ENCODE peak calls at places on chromosomes 5 and 9, in six cellular contexts. N, D, F, B, V and I are unnamed samples.

GRCh38 chr5:37272564-37272963 is 23.4 kb upstream of the CPLANE1 start:
- DNase-seq in B (no peak), N (no peak), D (no peak), V (peak), F (no peak), I (no peak)

GRCh38 chr5:173753307-173754168 is 134.6 kb upstream of the CPEB4 start:
- DNase-seq in N (peak), F (peak), V (peak), D (peak), B (no peak), I (peak)

GRCh38 chr9:104750185-104750762 is 2.8 kb downstream of the NIPSNAP3A start:
- DNase-seq in N (no peak), F (no peak), D (no peak), V (no peak), B (no peak), I (no peak)

GRCh38 chr5:13985736-13986418 is 41.4 kb upstream of the DNAH5 start:
- DNase-seq in V (peak), F (no peak), D (no peak), B (peak), N (no peak), I (no peak)

GRCh38 chr9:83154821-83155220 is 91.9 kb upstream of the RASEF start:
- DNase-seq in V (no peak), F (no peak), D (no peak), B (no peak), N (no peak), I (no peak)

GRCh38 chr5:31771500-31771899 is 132.6 kb downstream of the PDZD2 start:
- DNase-seq in B (no peak), N (no peak), D (no peak), V (no peak), F (no peak), I (no peak)

GRCh38 chr9:4010309-4010708 is 289.6 kb downstream of the GLIS3 start:
- DNase-seq in V (no peak), N (no peak), D (no peak), F (no peak), B (no peak), I (no peak)

GRCh38 chr9:124140941-124141568 is 116.7 kb upstream of the NEK6 start:
- DNase-seq in D (no peak), F (no peak), N (no peak), B (no peak), V (no peak), I (no peak)

GRCh38 chr5:96338624-96339023 is 94.4 kb downstream of the PCSK1 start:
- DNase-seq in D (no peak), N (no peak), F (peak), B (no peak), V (peak), I (no peak)

GRCh38 chr5:147822686-147823491 is 8.6 kb downstream of the SPINK1 start:
- DNase-seq in B (peak), N (peak), D (peak), V (peak), F (no peak), I (peak)

GRCh38 chr5:124795829-124796228 is 49.4 kb upstream of the ZNF608 start:
- DNase-seq in V (no peak), N (no peak), D (no peak), B (no peak), F (no peak), I (no peak)

GRCh38 chr5:149838881-149839739 is 105.5 kb downstream of the PDE6A start:
- DNase-seq in B (peak), F (no peak), D (no peak), V (peak), N (no peak), I (no peak)

GRCh38 chr5:151676719-151677118 is 10.0 kb downstream of the SPARC start:
- DNase-seq in F (no peak), V (peak), D (no peak), B (no peak), N (no peak), I (no peak)

GRCh38 chr9:69427286-69427685 is 102.3 kb downstream of the ENTREP1 start:
- DNase-seq in B (no peak), F (no peak), N (no peak), V (no peak), D (no peak), I (no peak)

GRCh38 chr5:157359350-157359910 is 93.5 kb downstream of the CYFIP2 start:
- DNase-seq in N (peak), D (no peak), V (no peak), B (no peak), F (no peak), I (no peak)

GRCh38 chr9:86454701-86455402 is 100.6 kb upstream of the TUT7 start:
- DNase-seq in D (no peak), B (no peak), N (no peak), F (no peak), V (peak), I (no peak)

GRCh38 chr9:88236531-88237453 is 98.5 kb upstream of the SPATA31C2 start:
- DNase-seq in V (peak), N (no peak), D (no peak), F (no peak), B (no peak), I (no peak)

GRCh38 chr5:89401659-89402058 is 518.7 kb upstream of the MEF2C start:
- DNase-seq in F (no peak), B (no peak), D (no peak), N (no peak), V (no peak), I (no peak)

GRCh38 chr9:132283165-132283564 is 71.6 kb downstream of the SETX start:
- DNase-seq in V (no peak), D (no peak), N (no peak), B (no peak), F (no peak), I (no peak)

GRCh38 chr9:70590264-70590646 is 175.8 kb upstream of the KLF9 start:
- DNase-seq in B (no peak), D (no peak), N (no peak), F (no peak), V (no peak), I (no peak)

GRCh38 chr9:123663529-123663928 is 266.4 kb downstream of the DENND1A start:
- DNase-seq in N (no peak), V (no peak), F (no peak), B (no peak), D (no peak), I (no peak)

GRCh38 chr9:27717991-27718390 is 144.7 kb upstream of the C9orf72 start:
- DNase-seq in V (no peak), N (no peak), D (no peak), F (no peak), B (no peak), I (no peak)

GRCh38 chr9:38620483-38621433 is at the start of gene ANKRD18A:
- DNase-seq in F (peak), N (peak), V (peak), B (peak), D (peak), I (peak)

GRCh38 chr5:154740483-154740882 is 14.7 kb upstream of the LARP1 start:
- DNase-seq in V (peak), F (peak), N (peak), B (no peak), D (no peak), I (no peak)

GRCh38 chr9:93468763-93469456 is 15.5 kb upstream of the FAM120AOS start:
- DNase-seq in N (no peak), B (no peak), D (no peak), F (no peak), V (peak), I (no peak)

GRCh38 chr9:134243778-134244467 is 79.6 kb upstream of the RNU6ATAC start:
- DNase-seq in B (no peak), D (no peak), V (peak), F (no peak), N (no peak), I (no peak)

GRCh38 chr9:124392855-124393460 is 22.3 kb downstream of the PSMB7 start:
- DNase-seq in F (no peak), B (peak), V (peak), N (peak), D (no peak), I (no peak)

GRCh38 chr5:97182571-97183099 is 412 bp downstream of the RIOK2 start:
- DNase-seq in D (no peak), B (no peak), N (peak), F (no peak), V (no peak), I (no peak)

GRCh38 chr9:126781717-126782388 is 23.0 kb upstream of the ZBTB43 start:
- DNase-seq in N (peak), D (peak), B (no peak), V (peak), F (peak), I (peak)

GRCh38 chr5:91142819-91143218 is 240.3 kb downstream of the ARRDC3 start:
- DNase-seq in V (no peak), N (no peak), F (no peak), D (no peak), B (no peak), I (no peak)

GRCh38 chr9:93028448-93029006 is 30.0 kb upstream of the SUSD3 start:
- DNase-seq in D (no peak), N (no peak), F (no peak), B (no peak), V (peak), I (no peak)

GRCh38 chr9:129895376-129896268 is 60.4 kb downstream of the USP20 start:
- DNase-seq in F (no peak), V (no peak), B (no peak), D (no peak), N (no peak), I (no peak)

GRCh38 chr9:69806642-69807041 is 14.0 kb upstream of the CFAP95 start:
- DNase-seq in N (no peak), B (no peak), D (no peak), V (no peak), F (no peak), I (no peak)

GRCh38 chr9:78676009-78676408 is 379.1 kb downstream of the PSAT1 start:
- DNase-seq in B (no peak), D (no peak), F (no peak), V (peak), N (no peak), I (no peak)

GRCh38 chr9:125759812-125760134 is 12.6 kb downstream of the PBX3 start:
- DNase-seq in B (no peak), V (peak), D (no peak), N (no peak), F (no peak), I (no peak)

GRCh38 chr5:123538670-123539459 is 26.9 kb downstream of the CSNK1G3 start:
- DNase-seq in V (peak), B (no peak), D (no peak), F (no peak), N (no peak), I (no peak)

GRCh38 chr5:41539454-41539853 is 29.1 kb upstream of the PLCXD3 start:
- DNase-seq in V (peak), N (no peak), B (no peak), F (no peak), D (no peak), I (no peak)

GRCh38 chr9:33620738-33621439 is 96.8 kb downstream of the ANKRD18B start:
- DNase-seq in V (peak), B (peak), N (no peak), D (no peak), F (no peak), I (no peak)

GRCh38 chr5:180704362-180704761 is 35.5 kb downstream of the OR2Y1 start:
- DNase-seq in V (peak), D (no peak), B (no peak), F (no peak), N (no peak), I (no peak)

GRCh38 chr5:180696116-180696515 is 43.7 kb downstream of the OR2Y1 start:
- DNase-seq in D (no peak), B (no peak), N (no peak), F (no peak), V (no peak), I (no peak)

GRCh38 chr5:180703912-180704311 is 35.9 kb downstream of the OR2Y1 start:
- DNase-seq in V (no peak), N (no peak), B (no peak), F (no peak), D (no peak), I (no peak)

GRCh38 chr5:180699042-180699441 is 40.8 kb downstream of the OR2Y1 start:
- DNase-seq in B (no peak), V (no peak), N (no peak), F (no peak), D (no peak), I (no peak)
- H3K4me3 ChIP-seq in B (no peak), V (no peak), N (no peak), F (no peak), D (no peak), I (no peak)

GRCh38 chr5:56177134-56177533 is 56.0 kb downstream of the ANKRD55 start:
- DNase-seq in F (no peak), B (no peak), V (peak), D (no peak), N (no peak), I (no peak)
- H3K4me3 ChIP-seq in F (no peak), B (no peak), V (no peak), D (no peak), N (no peak), I (no peak)

GRCh38 chr5:2756211-2756746 is 4.8 kb upstream of the IRX2 start:
- DNase-seq in B (no peak), D (no peak), V (peak), N (no peak), F (no peak), I (no peak)
- H3K4me3 ChIP-seq in B (peak), D (no peak), V (peak), N (no peak), F (peak), I (peak)

GRCh38 chr9:71897573-71897972 is 13.4 kb downstream of the ABHD17B start:
- DNase-seq in V (no peak), F (no peak), B (no peak), N (no peak), D (no peak), I (no peak)
- H3K4me3 ChIP-seq in V (no peak), F (no peak), B (no peak), N (no peak), D (no peak), I (no peak)

GRCh38 chr9:101094686-101095085 is 66.2 kb downstream of the PLPPR1 start:
- DNase-seq in B (no peak), D (no peak), V (no peak), N (no peak), F (no peak), I (no peak)

GRCh38 chr9:101093620-101094019 is 65.1 kb downstream of the PLPPR1 start:
- DNase-seq in N (no peak), B (no peak), D (no peak), V (peak), F (no peak), I (no peak)

GRCh38 chr9:101092922-101093321 is 64.4 kb downstream of the PLPPR1 start:
- DNase-seq in N (no peak), B (no peak), F (no peak), D (no peak), V (no peak), I (no peak)

GRCh38 chr9:101097210-101097609 is 68.7 kb downstream of the PLPPR1 start:
- DNase-seq in B (no peak), F (no peak), V (no peak), N (no peak), D (no peak), I (no peak)

DNA sequence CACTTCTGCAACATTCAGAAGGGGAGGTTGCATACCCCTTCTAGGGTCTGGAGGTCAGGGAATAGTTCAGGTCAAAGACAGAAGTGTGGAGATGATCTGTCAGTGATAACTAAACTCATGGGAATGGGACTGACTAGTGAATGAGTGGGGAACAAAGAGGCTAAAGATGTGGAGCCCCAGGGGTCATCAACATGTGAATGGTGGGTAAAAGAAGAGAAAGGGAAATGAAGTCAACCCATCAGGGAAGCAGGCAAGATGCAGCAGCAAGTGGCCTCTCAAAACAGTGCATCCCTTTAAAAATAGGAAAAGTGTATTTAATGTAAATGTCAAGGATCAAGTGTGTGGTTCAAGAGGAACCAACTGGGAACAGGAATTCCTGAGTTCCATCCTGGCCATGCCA is 69.9 kb downstream of the PLPPR1 start:
- DNase-seq in V (no peak), F (no peak), D (no peak), N (no peak), B (no peak), I (peak)
- H3K4me3 ChIP-seq in V (no peak), F (no peak), D (no peak), N (no peak), B (no peak), I (no peak)

GRCh38 chr9:80157561-80157983 is 585.8 kb downstream of the TLE4 start:
- DNase-seq in F (no peak), B (no peak), D (no peak), V (peak), N (no peak), I (no peak)
- H3K4me3 ChIP-seq in F (no peak), B (no peak), D (no peak), V (no peak), N (no peak), I (no peak)

DNA sequence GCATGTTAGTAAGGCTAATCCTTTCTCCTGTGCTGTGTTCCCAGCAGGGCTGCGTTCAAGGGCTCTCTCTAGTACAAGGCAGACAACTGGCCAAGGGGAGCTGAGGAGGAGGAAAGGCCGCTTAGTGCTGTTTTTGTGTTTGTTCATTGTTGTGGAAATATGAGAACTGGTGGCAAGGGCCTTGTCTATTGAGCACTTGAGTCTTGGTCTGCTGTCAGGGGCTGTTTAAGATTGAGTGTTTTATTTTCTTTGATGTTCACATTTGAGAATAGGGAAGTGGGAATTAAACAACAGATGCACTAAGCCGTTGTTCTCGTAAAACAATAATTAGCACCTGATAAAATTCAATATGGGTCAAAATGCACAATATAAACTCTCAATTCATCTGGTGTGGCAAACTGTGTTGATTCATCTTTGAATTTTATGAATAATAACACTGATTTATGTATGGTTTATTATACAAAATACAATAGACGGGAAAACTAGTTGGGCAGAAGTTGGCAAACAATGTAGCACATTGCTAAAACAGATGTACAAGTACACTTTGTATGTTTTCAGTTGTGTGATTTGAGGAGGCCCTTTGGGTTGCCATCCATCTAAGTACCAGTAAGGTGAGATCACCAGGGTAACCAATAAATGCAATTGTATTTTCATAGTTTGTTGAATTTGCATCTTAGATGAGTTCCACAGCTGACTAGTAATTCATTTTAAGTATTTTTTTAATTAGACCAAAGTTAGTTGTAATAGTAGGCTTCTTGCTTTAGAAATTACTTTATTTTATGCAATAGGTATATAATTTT is 97.6 kb upstream of the GRHPR start:
- DNase-seq in N (no peak), D (peak), V (no peak), F (no peak), B (no peak), I (no peak)
- H3K4me3 ChIP-seq in N (no peak), D (no peak), V (no peak), F (no peak), B (no peak), I (no peak)

GRCh38 chr5:44809956-44810276 is 1.2 kb downstream of the MRPS30 start:
- DNase-seq in B (no peak), V (no peak), D (no peak), F (no peak), N (no peak), I (no peak)
- H3K4me3 ChIP-seq in B (peak), V (peak), D (peak), F (peak), N (peak), I (peak)

GRCh38 chr5:136058031-136058971 is 29.5 kb downstream of the TGFBI start:
- DNase-seq in N (no peak), F (peak), D (no peak), B (peak), V (peak), I (no peak)
- H3K4me3 ChIP-seq in N (no peak), F (no peak), D (no peak), B (no peak), V (no peak), I (no peak)